ENCODE peak calls at places on chromosomes 5 and 9, in ten cellular contexts. N is substantia nigra; I is activated CD8-positive, alpha-beta memory T cell treated with anti-CD3 and anti-CD28 coated beads, Interleukin-2, amount 50 U/mL, for 48 hours; J is AG20443; F is CD8-positive, alpha-beta T cell; T is C1 segment of cervical spinal cord; P is HEK293T; W is fibroblast of gingiva; A is NCI-H446; H is NCI-H2029 treated with DMSO at 0.1 percent for 48 hours. K is an unnamed sample.
A peak's percentile ranks its signal among the peaks of the same experiment; 100 is the strongest.

GRCh38 chr5:20556364-20556763 is 568.4 kb upstream of the CDH18 start:
- DNase-seq in N (no peak), H (no peak), W (no peak), F (no peak), P (no peak), I (no peak), T (no peak), A (no peak), J (no peak), K (no peak)

GRCh38 chr9:16469184-16469583 is 401.3 kb downstream of the BNC2 start:
- DNase-seq in W (no peak), T (no peak), H (no peak), A (no peak), N (no peak), P (no peak), J (no peak), F (no peak), I (no peak), K (no peak)

GRCh38 chr5:127086583-127086982 is 13.3 kb upstream of the C5orf63 start:
- DNase-seq in N (no peak), A (no peak), J (no peak), I (no peak), F (no peak), P (no peak), W (no peak), T (no peak), H (no peak), K (no peak)

GRCh38 chr9:114216081-114216480 is 60.7 kb downstream of the COL27A1 start:
- DNase-seq in W (peak; percentile 53), A (peak; percentile 71), H (no peak), N (peak; percentile 48), P (peak; percentile 28), I (no peak), F (no peak), J (peak; percentile 28), T (peak; percentile 9), K (peak; percentile 45)

GRCh38 chr9:80222466-80223169 is 650.9 kb downstream of the TLE4 start:
- DNase-seq in W (no peak), A (no peak), J (no peak), T (no peak), F (no peak), H (no peak), P (no peak), I (no peak), N (no peak), K (no peak)

GRCh38 chr9:24939099-24939850 is 393.6 kb upstream of the IZUMO3 start:
- DNase-seq in H (no peak), W (no peak), F (no peak), P (no peak), J (no peak), N (no peak), I (no peak), T (no peak), A (peak; percentile 37), K (no peak)

GRCh38 chr5:13659391-13659790 is 285.1 kb downstream of the DNAH5 start:
- DNase-seq in H (no peak), N (no peak), W (no peak), A (peak; percentile 29), F (no peak), P (no peak), I (no peak), J (no peak), T (no peak), K (peak; percentile 63)

GRCh38 chr5:143471666-143472411 is 68.4 kb upstream of the NR3C1 start:
- DNase-seq in F (no peak), W (no peak), N (no peak), T (no peak), H (no peak), P (no peak), I (no peak), J (no peak), A (no peak), K (peak; percentile 41)

GRCh38 chr5:34914671-34915138 is 599 bp downstream of the RAD1 start:
- DNase-seq in A (no peak), T (no peak), J (peak; percentile 18), P (peak; percentile 27), H (no peak), W (peak; percentile 20), N (peak; percentile 15), I (peak; percentile 63), F (no peak), K (peak; percentile 29)

GRCh38 chr9:37977851-37978250 is 73.9 kb upstream of the SLC25A51 start:
- DNase-seq in I (no peak), N (no peak), J (no peak), A (no peak), F (no peak), T (no peak), H (no peak), W (no peak), P (no peak), K (no peak)

GRCh38 chr5:93594591-93595419 is 11.8 kb downstream of the NR2F1 start:
- DNase-seq in F (no peak), W (no peak), I (no peak), H (no peak), J (no peak), A (no peak), P (no peak), N (no peak), T (no peak), K (no peak)

GRCh38 chr9:113012492-113012891 is 500 bp upstream of the ZNF883 start:
- DNase-seq in H (no peak), N (no peak), W (no peak), T (no peak), J (no peak), I (no peak), F (no peak), P (no peak), A (no peak), K (no peak)

GRCh38 chr9:120066315-120066714 is 513.7 kb downstream of the CDK5RAP2 start:
- DNase-seq in P (no peak), I (no peak), A (no peak), J (peak; percentile 43), W (no peak), N (no peak), F (no peak), T (no peak), H (no peak), K (no peak)

GRCh38 chr9:88833946-88834345 is 157.3 kb upstream of the S1PR3 start:
- DNase-seq in F (no peak), N (no peak), T (no peak), P (no peak), I (no peak), J (no peak), W (no peak), A (no peak), H (no peak), K (no peak)

GRCh38 chr5:72163349-72163983 is 56.2 kb downstream of the MAP1B start:
- DNase-seq in H (no peak), J (no peak), P (no peak), T (no peak), I (no peak), N (no peak), F (no peak), A (no peak), W (no peak), K (no peak)

GRCh38 chr5:35671516-35671915 is 53.9 kb downstream of the SPEF2 start:
- DNase-seq in J (no peak), P (no peak), F (no peak), T (no peak), W (no peak), N (no peak), A (no peak), H (no peak), I (no peak), K (no peak)

GRCh38 chr5:10018670-10019069 is 231.0 kb downstream of the ATPSCKMT start:
- DNase-seq in I (no peak), T (no peak), N (no peak), H (no peak), P (no peak), W (peak; percentile 43), A (no peak), J (peak; percentile 71), F (no peak), K (peak; percentile 96)

GRCh38 chr9:84851935-84852585 is 182.5 kb downstream of the NTRK2 start:
- DNase-seq in I (no peak), T (no peak), J (peak; percentile 82), P (peak; percentile 67), N (no peak), A (no peak), H (no peak), F (no peak), W (peak; percentile 96), K (peak; percentile 11)

GRCh38 chr9:31776471-31776870 is 608.0 kb upstream of the ACO1 start:
- DNase-seq in T (no peak), P (no peak), W (no peak), A (peak; percentile 98), H (peak; percentile 65), N (no peak), F (no peak), I (no peak), J (no peak), K (no peak)

GRCh38 chr5:98872679-98873078 is 56.1 kb downstream of the CHD1 start:
- DNase-seq in J (no peak), A (no peak), W (peak; percentile 29), N (no peak), T (no peak), F (no peak), H (no peak), I (no peak), P (no peak), K (peak; percentile 37)

GRCh38 chr5:18305288-18305899 is 671.1 kb downstream of the TAF11L14 start:
- DNase-seq in A (peak; percentile 76), H (no peak), J (peak; percentile 61), W (peak; percentile 16), T (no peak), N (no peak), F (no peak), I (no peak), P (peak; percentile 40), K (peak; percentile 39)

GRCh38 chr9:113998114-113998513 is 80.0 kb downstream of the AMBP start:
- DNase-seq in T (no peak), N (no peak), H (no peak), F (no peak), A (no peak), I (no peak), P (no peak), W (no peak), J (no peak), K (no peak)

GRCh38 chr9:137672907-137673791 is 54.3 kb downstream of the EHMT1 start:
- DNase-seq in I (no peak), H (peak; percentile 57), J (peak; percentile 87), T (no peak), F (peak; percentile 46), N (no peak), A (peak; percentile 60), W (peak; percentile 68), P (peak; percentile 70), K (peak; percentile 79)

GRCh38 chr5:76751291-76751690 is 35.4 kb downstream of the F2R start:
- DNase-seq in P (no peak), F (no peak), N (no peak), J (no peak), T (no peak), H (no peak), I (no peak), W (no peak), A (no peak), K (no peak)

GRCh38 chr9:138072161-138072842 is 194.7 kb downstream of the CACNA1B start:
- DNase-seq in I (peak; percentile 42), J (no peak), W (no peak), P (no peak), F (no peak), H (no peak), A (no peak), N (no peak), T (no peak), K (no peak)

GRCh38 chr5:141672856-141673813 is 8.9 kb downstream of the ARAP3 start:
- DNase-seq in T (no peak), F (no peak), J (no peak), I (no peak), N (no peak), A (no peak), P (no peak), W (no peak), H (no peak), K (no peak)

GRCh38 chr9:98625728-98626127 is 83.0 kb downstream of the GABBR2 start:
- DNase-seq in F (no peak), P (no peak), N (no peak), H (no peak), I (no peak), W (no peak), T (no peak), A (no peak), J (no peak), K (no peak)

GRCh38 chr9:13503599-13503998 is 224.1 kb upstream of the MPDZ start:
- DNase-seq in T (no peak), I (no peak), W (no peak), J (no peak), P (no peak), H (no peak), N (no peak), A (no peak), F (no peak), K (no peak)

K was measured in IMR-90.